ENCODE peak calls at places on chromosome 1, in nine cellular contexts. W, J, E, V, P, F, H, L and K are unnamed samples.

GRCh38 chr1:42006836-42007235 is 88.1 kb upstream of the HIVEP3 start:
- DNase-seq in W (no peak), J (peak; percentile 44), E (peak; percentile 53), V (peak; percentile 68), P (no peak), F (no peak), H (no peak), L (no peak), K (no peak)

GRCh38 chr1:9592510-9593075 is 3.9 kb downstream of the TMEM201 start:
- DNase-seq in W (no peak), J (no peak), E (no peak), V (no peak), P (no peak), F (no peak), H (peak; percentile 69), L (no peak), K (no peak)

GRCh38 chr1:177505905-177506590 is 335.3 kb downstream of the BRINP2 start:
- DNase-seq in W (no peak), J (no peak), E (peak; percentile 4), V (peak; percentile 70), P (no peak), F (no peak), H (no peak), L (no peak), K (no peak)

GRCh38 chr1:175232335-175232734 is 39.8 kb upstream of the KIAA0040 start:
- DNase-seq in W (no peak), J (no peak), E (no peak), V (no peak), P (no peak), F (no peak), H (no peak), L (no peak), K (no peak)

GRCh38 chr1:234111458-234112142 is 207.1 kb downstream of the SLC35F3 start:
- DNase-seq in W (no peak), J (peak; percentile 40), E (peak; percentile 14), V (peak; percentile 14), P (no peak), F (no peak), H (no peak), L (peak; percentile 76), K (no peak)

GRCh38 chr1:209567788-209568187 is 15.7 kb upstream of the CAMK1G start:
- DNase-seq in W (no peak), J (peak; percentile 90), E (peak; percentile 68), V (peak; percentile 91), P (no peak), F (no peak), H (no peak), L (no peak), K (no peak)

GRCh38 chr1:244319283-244320132 is 132.2 kb downstream of the ADSS2 start:
- DNase-seq in W (peak; percentile 50), J (peak; percentile 82), E (peak; percentile 59), V (peak; percentile 87), P (no peak), F (no peak), H (no peak), L (no peak), K (peak; percentile 45)

GRCh38 chr1:193519922-193520321 is 333.5 kb upstream of the B3GALT2 start:
- DNase-seq in W (no peak), J (no peak), E (no peak), V (no peak), P (no peak), F (no peak), H (no peak), L (peak; percentile 52), K (no peak)

GRCh38 chr1:213623103-213623581 is 364.6 kb upstream of the PROX1 start:
- DNase-seq in W (no peak), J (no peak), E (no peak), V (no peak), P (no peak), F (no peak), H (no peak), L (no peak), K (no peak)

GRCh38 chr1:202367200-202367742 is 18.8 kb downstream of the PPP1R12B start:
- DNase-seq in W (no peak), J (peak; percentile 10), E (no peak), V (no peak), P (no peak), F (no peak), H (no peak), L (no peak), K (no peak)

GRCh38 chr1:2039251-2039650 is 11.0 kb upstream of the PRKCZ start:
- DNase-seq in W (no peak), J (no peak), E (no peak), V (no peak), P (no peak), F (no peak), H (no peak), L (no peak), K (no peak)

GRCh38 chr1:154714638-154715037 is 106.7 kb upstream of the ADAR start:
- DNase-seq in W (no peak), J (peak; percentile 23), E (peak; percentile 44), V (peak; percentile 12), P (no peak), F (no peak), H (no peak), L (no peak), K (no peak)

GRCh38 chr1:119960501-119960900 is 64.2 kb upstream of the ADAM30 start:
- DNase-seq in W (no peak), J (peak; percentile 30), E (no peak), V (no peak), P (no peak), F (no peak), H (no peak), L (no peak), K (no peak)

GRCh38 chr1:25700626-25701025 is 84.0 kb downstream of the MAN1C1 start:
- DNase-seq in W (peak; percentile 16), J (no peak), E (peak; percentile 24), V (no peak), P (no peak), F (no peak), H (no peak), L (peak; percentile 59), K (no peak)
- TF ChIP-seq CTCF in W (no peak), J (no peak), E (peak; percentile 23), V (no peak), P (no peak), F (peak; percentile 46), H (peak; percentile 25), L (no peak), K (no peak)

GRCh38 chr1:101438359-101438758 is 201.5 kb downstream of the S1PR1 start:
- DNase-seq in W (peak; percentile 38), J (no peak), E (peak; percentile 12), V (peak; percentile 20), P (no peak), F (no peak), H (no peak), L (no peak), K (peak; percentile 35)
- TF ChIP-seq CTCF in W (peak; percentile 58), J (peak; percentile 27), E (peak; percentile 31), V (peak; percentile 57), P (no peak), F (no peak), H (peak; percentile 39), L (no peak), K (peak; percentile 61)

GRCh38 chr1:33641099-33641830 is 168.8 kb downstream of the ZSCAN20 start:
- DNase-seq in W (no peak), J (peak; percentile 23), E (peak; percentile 5), V (peak; percentile 4), P (no peak), F (no peak), H (no peak), L (peak; percentile 26), K (peak; percentile 23)
- TF ChIP-seq CTCF in W (no peak), J (no peak), E (peak; percentile 34), V (peak; percentile 68), P (peak; percentile 23), F (no peak), H (peak; percentile 18), L (no peak), K (no peak)

GRCh38 chr1:67144696-67145095 is 9.9 kb upstream of the C1orf141 start:
- DNase-seq in W (peak; percentile 23), J (no peak), E (peak; percentile 17), V (no peak), P (no peak), F (no peak), H (no peak), L (no peak), K (peak; percentile 25)
- TF ChIP-seq CTCF in W (peak; percentile 33), J (peak; percentile 48), E (peak; percentile 51), V (peak; percentile 18), P (no peak), F (no peak), H (peak; percentile 41), L (no peak), K (peak; percentile 32)